ENCODE peak calls at places on chromosomes 7 and 10, in four cellular contexts. B is IMR-90, O is right cardiac atrium, G is neural progenitor cell. E is an unnamed sample.

GRCh38 chr10:132701846-132702190 is 84.1 kb downstream of the NKX6-2 start:
- DNase-seq in B (no peak), O (no peak), G (no peak), E (no peak)

GRCh38 chr7:156942708-156943090 is 6.8 kb upstream of the NOM1 start:
- DNase-seq in B (no peak), O (no peak), G (no peak), E (peak; percentile 40)

GRCh38 chr10:33006342-33006887 is 48.4 kb upstream of the ITGB1 start:
- DNase-seq in B (no peak), O (no peak), G (no peak), E (no peak)

GRCh38 chr7:47317537-47317936 is 264.4 kb downstream of the TNS3 start:
- DNase-seq in B (no peak), O (no peak), G (no peak), E (no peak)

GRCh38 chr7:15864260-15864991 is 177.9 kb upstream of the MEOX2 start:
- DNase-seq in B (peak; percentile 36), O (no peak), G (no peak), E (no peak)

GRCh38 chr10:88366772-88367171 is 216.3 kb downstream of the RNLS start:
- DNase-seq in B (no peak), O (no peak), G (no peak), E (no peak)

GRCh38 chr10:110407301-110408170 is 90.2 kb upstream of the DUSP5 start:
- DNase-seq in B (no peak), O (no peak), G (no peak), E (no peak)

GRCh38 chr10:132960651-132961419 is 18.5 kb upstream of the CFAP46 start:
- DNase-seq in B (no peak), O (no peak), G (no peak), E (no peak)

GRCh38 chr10:21687994-21688301 is 153.9 kb downstream of the MLLT10 start:
- DNase-seq in B (no peak), O (no peak), G (no peak), E (no peak)

GRCh38 chr10:119449760-119450461 is 92.6 kb downstream of the RGS10 start:
- DNase-seq in B (peak; percentile 59), O (peak; percentile 90), G (no peak), E (peak; percentile 32)

GRCh38 chr10:28669227-28670173 is 7.8 kb upstream of the BAMBI start:
- DNase-seq in B (no peak), O (no peak), G (no peak), E (no peak)

GRCh38 chr7:26200444-26201260 is at the start of gene HNRNPA2B1:
- DNase-seq in B (peak; percentile 97), O (peak; percentile 98), G (peak; percentile 98), E (peak; percentile 97)

GRCh38 chr7:87316846-87317545 is 28.5 kb upstream of the CROT start:
- DNase-seq in B (peak; percentile 99), O (no peak), G (peak; percentile 9), E (no peak)

GRCh38 chr7:116511552-116512523 is 12.3 kb downstream of the CAV2 start:
- DNase-seq in B (peak; percentile 69), O (no peak), G (peak; percentile 54), E (peak; percentile 38)

DNA sequence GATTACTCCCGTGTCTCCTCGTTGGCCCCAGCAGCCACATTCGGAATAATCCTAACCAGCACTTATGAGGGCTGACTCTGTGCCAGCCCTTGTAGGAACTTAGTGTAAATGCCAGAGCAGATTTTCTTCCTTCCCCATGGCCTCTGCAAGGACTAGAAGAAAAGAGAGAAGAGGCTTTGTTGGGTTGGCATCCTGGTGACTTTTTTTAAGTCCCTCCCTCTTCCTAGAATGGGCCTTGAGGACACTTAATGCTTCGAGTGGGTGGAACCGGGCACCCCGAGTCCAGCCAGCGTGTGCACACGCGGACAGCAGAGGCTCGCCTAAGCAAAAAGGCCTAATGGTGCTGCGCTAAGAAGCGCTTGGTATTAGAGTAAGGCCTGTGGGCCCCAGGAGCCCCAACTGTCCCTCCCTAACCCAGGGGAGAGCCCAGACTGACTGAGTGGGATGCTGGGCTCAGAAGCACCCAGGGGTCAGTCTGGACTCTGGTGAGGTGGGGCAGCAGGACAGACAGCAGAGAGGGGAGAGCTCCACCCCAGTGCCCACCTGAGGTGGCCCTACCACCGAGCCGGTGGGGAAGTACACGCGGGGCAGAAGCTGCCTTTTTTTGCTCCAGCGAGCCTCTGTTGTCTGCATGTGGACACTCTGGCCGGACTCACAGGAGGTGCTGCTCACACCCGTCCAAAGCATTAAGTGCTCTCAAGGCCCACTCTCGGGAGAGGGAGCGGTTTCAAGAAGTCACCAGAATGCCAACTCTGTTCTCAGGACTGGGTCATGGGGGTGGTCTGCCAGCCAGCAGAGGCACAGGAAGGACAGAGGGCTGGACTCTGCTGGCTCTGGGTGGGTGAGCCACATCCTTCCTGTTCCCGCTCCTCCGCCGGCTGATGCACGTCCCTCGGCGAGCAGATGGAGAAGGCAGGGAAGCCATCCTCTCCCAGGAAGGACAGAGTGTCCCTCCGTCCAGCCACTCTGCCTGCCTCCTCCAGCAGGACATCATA is 12.5 kb downstream of the ITPRIP start:
- DNase-seq in B (no peak), O (no peak), G (no peak), E (no peak)
- H3K4me1 ChIP-seq in B (peaks cover 47% of the 10 kb centered on the region), O (peaks cover 86% of the 10 kb centered on the region), G (peaks cover 48% of the 10 kb centered on the region), E (peaks cover 93% of the 10 kb centered on the region)

DNA sequence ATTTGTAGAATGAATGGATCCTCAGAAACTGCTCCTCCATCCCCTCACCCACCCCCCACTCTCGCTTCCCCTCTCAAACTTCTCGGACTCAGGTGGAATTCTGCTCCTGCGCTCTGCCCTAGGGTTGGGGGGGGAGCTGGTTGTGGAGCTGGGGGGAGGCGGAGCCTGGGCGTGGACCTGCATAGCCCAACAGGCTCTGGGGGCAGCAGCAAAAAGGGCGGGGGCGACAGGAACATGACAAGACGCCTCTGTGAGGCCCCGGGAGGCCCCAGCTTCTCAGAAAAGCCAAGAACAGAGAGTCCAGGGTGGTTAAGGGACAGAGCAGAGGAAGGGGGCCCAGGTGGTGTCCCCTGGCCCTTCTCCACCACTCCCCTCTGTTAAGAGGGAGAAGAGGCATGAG is 3.5 kb downstream of the TSC22D4 start:
- DNase-seq in B (no peak), O (peak; percentile 85), G (no peak), E (no peak)
- H3K4me3 ChIP-seq in B (no peak overlapping the region), O (peak overlapping the region; percentile 16), G (no peak overlapping the region), E (no peak overlapping the region)

GRCh38 chr7:38905026-38905759 is 3.8 kb downstream of the VPS41 start:
- DNase-seq in B (peak; percentile 49), O (no peak), G (no peak), E (no peak)

GRCh38 chr7:38907066-38907465 is 1.9 kb downstream of the VPS41 start:
- DNase-seq in B (no peak), O (no peak), G (no peak), E (no peak)

GRCh38 chr7:38903057-38903456 is 5.9 kb downstream of the VPS41 start:
- DNase-seq in B (no peak), O (no peak), G (peak; percentile 51), E (no peak)

GRCh38 chr7:38909870-38910269 is 879 bp upstream of the VPS41 start:
- DNase-seq in B (no peak), O (no peak), G (no peak), E (no peak)

DNA sequence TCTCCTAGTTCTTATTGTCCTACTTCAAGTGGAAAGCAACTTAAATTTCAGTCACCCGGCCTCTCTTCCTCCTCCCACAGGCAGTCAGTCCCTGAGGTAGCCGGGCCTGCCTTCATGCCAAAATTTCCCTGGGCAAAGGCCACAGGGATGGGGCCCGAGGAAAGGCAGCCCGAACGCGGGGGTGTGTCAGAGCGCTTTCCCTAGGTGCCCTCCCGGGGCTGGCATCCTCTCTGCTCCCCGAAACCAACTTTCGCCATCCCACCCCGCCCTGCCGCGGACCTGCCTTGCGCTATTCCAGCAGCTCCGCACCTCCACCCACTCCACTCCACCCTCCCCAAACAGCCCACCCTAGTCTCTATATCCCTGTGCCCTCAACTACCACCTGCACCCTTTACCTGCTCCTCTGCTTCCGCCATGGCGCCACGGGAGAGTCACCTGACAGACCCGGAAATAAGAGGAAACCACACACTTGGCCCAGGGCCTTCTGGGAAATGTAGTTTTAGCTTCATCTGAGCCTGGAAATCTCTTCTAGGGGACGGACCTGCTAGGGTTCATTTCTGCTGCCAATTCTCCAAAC is at the start of gene VPS41:
- DNase-seq in B (peak; percentile 69), O (peak; percentile 77), G (peak; percentile 82), E (peak; percentile 77)
- H3K27ac ChIP-seq in B (no peak within 1 kb of the TSS), O (no peak within 1 kb of the TSS), G (no peak within 1 kb of the TSS), E (peak within 1 kb of the TSS; percentile 53)

DNA sequence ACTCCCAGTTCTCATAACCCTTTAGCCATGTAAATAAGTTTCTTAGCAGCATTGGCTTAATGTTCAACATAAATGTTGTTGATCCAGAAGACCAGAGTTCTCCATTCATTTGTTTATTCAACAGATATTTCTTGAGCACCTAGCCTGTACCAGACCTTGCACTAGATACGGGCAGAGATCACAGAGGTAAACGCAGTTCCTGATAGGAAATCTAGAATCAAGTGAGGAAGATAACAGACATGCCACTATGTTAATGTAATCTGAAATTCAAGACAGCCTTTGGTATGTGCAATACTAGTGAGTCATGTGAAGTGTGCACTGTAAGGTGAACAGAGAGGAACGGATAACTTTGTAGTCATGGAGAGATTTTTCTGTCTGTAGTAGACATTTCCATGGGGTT is 3.0 kb downstream of the BUB3 start:
- DNase-seq in B (peak; percentile 82), O (no peak), G (no peak), E (no peak)
- H3K4me1 ChIP-seq in B (peaks cover 1% of the 10 kb centered on the region), O (no peaks in the 10 kb centered on the region), G (peaks cover 13% of the 10 kb centered on the region), E (peaks cover 50% of the 10 kb centered on the region)

GRCh38 chr7:102988088-102988487 is 75.3 kb downstream of the LRRC17 start:
- DNase-seq in B (no peak), O (no peak), G (no peak), E (no peak)
- H3K4me3 ChIP-seq in B (no peak overlapping the region), O (no peak overlapping the region), G (no peak overlapping the region), E (no peak overlapping the region)

GRCh38 chr7:33775790-33776189 is 129.5 kb upstream of the BMPER start:
- DNase-seq in B (no peak), O (no peak), G (no peak), E (no peak)
- H3K27ac ChIP-seq in B (no peak overlapping the region), O (peak overlapping the region; percentile 24), G (no peak overlapping the region), E (no peak overlapping the region)

DNA sequence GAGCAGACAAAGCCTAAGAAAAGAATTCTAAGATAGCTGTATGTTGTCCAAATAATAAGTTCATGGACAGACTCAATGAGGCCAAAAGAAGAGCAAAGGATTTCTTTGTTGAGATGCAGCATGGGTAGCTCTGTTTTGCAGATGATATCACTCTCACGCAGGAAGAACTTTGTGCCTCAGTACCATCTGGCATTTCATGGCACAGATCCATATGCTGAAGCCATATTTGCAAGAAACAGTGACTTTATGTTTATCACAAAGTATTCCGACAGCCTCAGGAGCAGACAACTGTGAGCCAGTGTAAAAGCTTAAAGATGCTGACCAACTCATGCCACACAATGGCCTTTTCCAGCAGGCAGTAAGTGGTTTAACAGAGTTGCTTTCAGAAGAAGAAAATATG is 45.5 kb upstream of the RNF148 start:
- DNase-seq in B (no peak), O (no peak), G (no peak), E (no peak)
- H3K4me1 ChIP-seq in B (no peaks in the 10 kb centered on the region), O (no peaks in the 10 kb centered on the region), G (peaks cover 66% of the 10 kb centered on the region), E (no peaks in the 10 kb centered on the region)

E was measured in adrenal gland.